ENCODE peak calls at places on chromosome 4, in seven cellular contexts. C is sigmoid colon, Z is stomach, U is heart left ventricle, G is uterus, I is suprapubic skin, T is breast epithelium. D is an unnamed sample. For H3K4me1, the result is how much of the 10 kb centered on the place peaks cover.

GRCh38 chr4:189090174-189090814 is 850.4 kb upstream of the FRG1 start:
- DNase-seq in C (no peak), U (no peak), T (no peak), G (no peak), Z (no peak), I (no peak), D (no peak)

GRCh38 chr4:38461342-38461741 is 202.7 kb upstream of the KLF3 start:
- DNase-seq in C (no peak), Z (no peak), U (no peak), T (no peak), G (no peak), I (no peak), D (no peak)

GRCh38 chr4:147034372-147034771 is 88.7 kb upstream of the TTC29 start:
- DNase-seq in C (no peak), Z (no peak), U (no peak), I (no peak), T (no peak), G (no peak), D (no peak)

GRCh38 chr4:112523008-112523440 is 7.0 kb upstream of the NEUROG2 start:
- DNase-seq in G (no peak), I (no peak), T (no peak), U (no peak), C (no peak), Z (no peak), D (no peak)

GRCh38 chr4:4254666-4255065 is 6.6 kb upstream of the TMEM128 start:
- DNase-seq in Z (no peak), T (no peak), U (no peak), I (no peak), C (no peak), G (no peak), D (no peak)

GRCh38 chr4:184457530-184458249 is 16.7 kb downstream of the IRF2 start:
- DNase-seq in C (no peak), I (no peak), Z (no peak), U (no peak), T (no peak), G (no peak), D (no peak)

GRCh38 chr4:33302298-33302697 is 2582.1 kb downstream of the PCDH7 start:
- DNase-seq in Z (no peak), U (no peak), I (no peak), T (no peak), G (no peak), C (no peak), D (no peak)

GRCh38 chr4:189059996-189060570 is 880.6 kb upstream of the FRG1 start:
- DNase-seq in I (no peak), U (no peak), Z (no peak), G (no peak), T (no peak), C (no peak), D (no peak)

GRCh38 chr4:1883583-1883982 is 12.4 kb downstream of the NSD2 start:
- DNase-seq in I (no peak), Z (no peak), G (no peak), T (no peak), U (no peak), C (no peak), D (no peak)

GRCh38 chr4:151324449-151325319 is 721 bp downstream of the SH3D19 start:
- DNase-seq in Z (peak), I (no peak), G (peak), C (peak), T (peak), U (peak), D (peak)

GRCh38 chr4:109026588-109026987 is 263.7 kb upstream of the ETNPPL start:
- DNase-seq in Z (no peak), I (no peak), G (no peak), C (no peak), U (no peak), T (no peak), D (no peak)

GRCh38 chr4:186752310-186752709 is 28.7 kb upstream of the FAT1 start:
- DNase-seq in U (no peak), I (no peak), Z (no peak), C (no peak), G (no peak), T (no peak), D (no peak)

GRCh38 chr4:94307231-94307840 is 35.3 kb downstream of the HPGDS start:
- DNase-seq in T (no peak), U (no peak), C (no peak), G (no peak), Z (no peak), I (no peak), D (no peak)

GRCh38 chr4:15756361-15756861 is 21.7 kb upstream of the CD38 start:
- DNase-seq in I (no peak), U (no peak), Z (no peak), G (no peak), C (no peak), T (no peak), D (no peak)

GRCh38 chr4:110902500-110902899 is 279.6 kb upstream of the PITX2 start:
- DNase-seq in I (no peak), Z (no peak), C (no peak), U (no peak), G (no peak), T (no peak), D (no peak)

GRCh38 chr4:40865696-40866095 is 115.9 kb downstream of the NSUN7 start:
- DNase-seq in I (peak), U (no peak), T (no peak), G (no peak), C (no peak), Z (no peak), D (no peak)

GRCh38 chr4:110867251-110867960 is 244.5 kb upstream of the PITX2 start:
- DNase-seq in C (no peak), U (no peak), I (no peak), G (no peak), T (no peak), Z (no peak), D (no peak)

GRCh38 chr4:3096207-3096606 is 21.7 kb downstream of the HTT start:
- DNase-seq in C (no peak), Z (no peak), G (no peak), U (no peak), I (no peak), T (no peak), D (no peak)

GRCh38 chr4:111847256-111848108 is 297.8 kb upstream of the FAM241A start:
- DNase-seq in Z (no peak), I (no peak), U (no peak), G (no peak), T (no peak), C (no peak), D (no peak)

GRCh38 chr4:77695769-77696168 is 90.1 kb downstream of the CXCL13 start:
- DNase-seq in U (no peak), G (no peak), C (no peak), I (no peak), Z (no peak), T (no peak), D (no peak)

GRCh38 chr4:134668237-134668636 is 466.6 kb upstream of the PABPC4L start:
- DNase-seq in G (no peak), U (no peak), C (no peak), Z (peak), T (no peak), I (no peak), D (no peak)

GRCh38 chr4:41258783-41259182 is 2.1 kb downstream of the UCHL1 start:
- DNase-seq in U (no peak), C (no peak), I (no peak), G (no peak), T (no peak), Z (no peak), D (no peak)

GRCh38 chr4:85603437-85604336 is 128.7 kb downstream of the ARHGAP24 start:
- DNase-seq in C (no peak), I (no peak), T (no peak), G (no peak), Z (no peak), U (no peak), D (no peak)

GRCh38 chr4:83255584-83255983 is 29.0 kb downstream of the COQ2 start:
- DNase-seq in G (no peak), U (no peak), T (no peak), C (no peak), I (no peak), Z (no peak), D (no peak)

GRCh38 chr4:36716874-36717273 is 435.5 kb downstream of the DTHD1 start:
- DNase-seq in I (no peak), C (no peak), U (no peak), Z (no peak), T (no peak), G (no peak), D (no peak)

GRCh38 chr4:168797176-168797575 is 212.9 kb downstream of the CBR4 start:
- DNase-seq in G (no peak), I (no peak), U (no peak), T (no peak), Z (no peak), C (no peak), D (no peak)

GRCh38 chr4:181301735-181302380 is 941.3 kb upstream of the TENM3 start:
- DNase-seq in T (no peak), U (peak), C (no peak), Z (peak), G (no peak), I (no peak), D (no peak)

GRCh38 chr4:141132689-141133145 is 552 bp downstream of the RNF150 start:
- DNase-seq in G (peak), Z (no peak), T (peak), I (no peak), C (peak), U (peak), D (no peak)

GRCh38 chr4:74758521-74758920 is 35.8 kb downstream of the BTC start:
- DNase-seq in U (no peak), G (no peak), I (no peak), Z (no peak), T (no peak), C (no peak), D (no peak)
- H3K4me3 ChIP-seq in U (no peak), G (no peak), I (no peak), Z (no peak), T (no peak), C (peak), D (no peak)

DNA sequence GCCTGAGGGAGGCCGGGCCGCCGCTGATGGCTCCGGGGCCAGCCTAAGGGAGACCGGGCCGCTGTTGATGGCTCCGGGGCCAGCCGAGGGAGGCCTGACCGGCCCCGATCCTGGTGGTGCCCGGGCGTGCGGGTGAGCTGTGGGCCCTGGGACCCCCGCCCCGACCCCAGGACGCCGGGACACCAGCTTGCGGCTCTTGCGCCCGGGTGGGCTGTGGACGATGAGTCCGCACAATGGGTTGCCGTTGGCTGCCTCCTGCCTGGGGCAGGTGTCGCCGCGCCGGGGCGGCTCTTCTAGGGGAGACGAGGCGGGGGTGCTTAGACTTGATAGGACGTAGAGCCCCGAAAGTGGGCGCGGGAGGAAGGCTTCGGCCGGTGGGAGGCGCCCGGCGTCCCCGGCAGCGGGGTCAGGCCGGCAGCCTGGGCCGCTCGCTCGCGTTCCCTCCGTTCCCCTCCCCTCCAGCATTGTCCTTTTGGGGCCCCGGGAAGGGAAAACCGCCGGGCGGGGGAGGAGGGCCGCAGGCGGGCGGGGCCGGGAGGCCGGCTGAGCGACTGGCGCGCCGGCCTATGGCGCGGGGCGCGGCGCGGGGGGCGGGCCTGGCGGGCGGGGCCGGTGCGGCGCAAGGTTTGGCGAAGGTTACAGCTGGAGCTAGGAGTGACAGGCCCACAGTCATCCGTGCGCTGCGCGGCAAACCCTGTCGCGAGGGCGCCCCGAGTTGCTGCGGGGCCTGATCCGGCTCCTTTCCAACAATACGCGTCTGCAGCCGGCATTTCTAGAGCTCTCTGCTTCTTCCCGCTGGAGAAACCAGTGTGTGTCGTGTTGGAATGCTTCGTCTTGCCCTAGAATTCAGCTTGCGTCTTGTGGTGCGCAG is 819 bp downstream of the KIAA0232 start:
- DNase-seq in G (peak), T (peak), I (peak), C (peak), U (peak), Z (peak), D (peak)
- TF ChIP-seq POLR2A in G (no peak), T (no peak), I (peak), C (peak), U (peak), Z (no peak), D (peak)

DNA sequence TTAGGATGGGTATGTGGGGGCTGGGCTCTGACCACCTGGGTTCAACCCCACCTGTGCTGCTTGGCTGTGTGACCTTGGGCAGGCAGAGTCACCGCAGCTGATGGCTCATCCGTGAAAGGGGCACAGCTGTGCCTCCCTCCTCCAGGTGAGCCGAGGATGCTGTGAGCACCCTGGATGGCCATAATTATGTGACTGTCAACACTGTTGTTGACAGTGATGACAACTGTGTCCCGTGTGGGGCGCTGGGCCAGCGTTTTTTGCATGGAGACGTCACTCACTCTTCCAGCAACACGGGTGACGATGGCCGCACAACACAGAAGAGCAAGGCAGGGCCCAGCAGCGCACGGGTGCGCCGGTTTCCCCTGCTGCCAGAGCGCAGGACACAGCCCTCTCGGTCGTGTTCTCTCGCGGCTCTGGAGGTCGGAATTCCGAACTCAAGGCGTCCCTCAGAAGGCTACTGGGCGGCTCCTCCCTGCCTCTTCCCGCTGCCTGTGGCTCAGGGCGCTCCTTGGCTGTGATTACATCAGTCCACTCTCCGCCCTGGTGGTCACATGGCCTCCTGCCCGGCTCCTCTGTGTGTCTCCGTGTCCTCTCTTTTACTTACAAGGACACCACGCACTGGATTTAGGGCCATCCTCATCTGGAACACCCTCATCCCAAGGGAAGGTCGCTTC is 1.3 kb downstream of the SH3TC1 start:
- DNase-seq in G (no peak), U (peak), I (no peak), T (peak), Z (peak), C (peak), D (peak)
- H3K4me1 ChIP-seq in G (under half), U (half or more), I (half or more), T (under half), Z (half or more), C (under half), D (under half)

GRCh38 chr4:183098723-183099536 is at the start of gene WWC2:
- DNase-seq in C (peak), T (peak), Z (peak), I (peak), U (peak), G (peak), D (peak)

GRCh38 chr4:183099537-183100297 is 660 bp downstream of the WWC2 start:
- DNase-seq in Z (peak), G (peak), T (no peak), I (no peak), U (peak), C (peak), D (no peak)

GRCh38 chr4:183100298-183100599 is 1.2 kb downstream of the WWC2 start:
- DNase-seq in U (no peak), Z (no peak), T (no peak), G (no peak), C (no peak), I (no peak), D (no peak)

GRCh38 chr4:183101956-183102480 is 3.0 kb downstream of the WWC2 start:
- DNase-seq in G (no peak), U (no peak), C (no peak), T (no peak), Z (no peak), I (no peak), D (no peak)

GRCh38 chr4:183100827-183101226 is 1.8 kb downstream of the WWC2 start:
- DNase-seq in T (no peak), Z (no peak), U (no peak), G (no peak), C (no peak), I (no peak), D (no peak)
- H3K4me3 ChIP-seq in T (peak), Z (peak), U (peak), G (no peak), C (peak), I (peak), D (no peak)

GRCh38 chr4:20252656-20253271 is 1.1 kb downstream of the SLIT2 start:
- DNase-seq in G (peak), C (peak), I (peak), U (peak), Z (no peak), T (no peak), D (peak)

GRCh38 chr4:20253272-20253798 is 1.6 kb downstream of the SLIT2 start:
- DNase-seq in U (no peak), Z (no peak), T (no peak), I (no peak), C (peak), G (peak), D (no peak)

GRCh38 chr4:20251061-20251795 is 477 bp upstream of the SLIT2 start:
- DNase-seq in G (no peak), U (no peak), T (no peak), I (no peak), C (no peak), Z (no peak), D (no peak)

GRCh38 chr4:20253799-20254409 is 2.2 kb downstream of the SLIT2 start:
- DNase-seq in Z (no peak), C (peak), T (no peak), G (peak), U (peak), I (peak), D (peak)

DNA sequence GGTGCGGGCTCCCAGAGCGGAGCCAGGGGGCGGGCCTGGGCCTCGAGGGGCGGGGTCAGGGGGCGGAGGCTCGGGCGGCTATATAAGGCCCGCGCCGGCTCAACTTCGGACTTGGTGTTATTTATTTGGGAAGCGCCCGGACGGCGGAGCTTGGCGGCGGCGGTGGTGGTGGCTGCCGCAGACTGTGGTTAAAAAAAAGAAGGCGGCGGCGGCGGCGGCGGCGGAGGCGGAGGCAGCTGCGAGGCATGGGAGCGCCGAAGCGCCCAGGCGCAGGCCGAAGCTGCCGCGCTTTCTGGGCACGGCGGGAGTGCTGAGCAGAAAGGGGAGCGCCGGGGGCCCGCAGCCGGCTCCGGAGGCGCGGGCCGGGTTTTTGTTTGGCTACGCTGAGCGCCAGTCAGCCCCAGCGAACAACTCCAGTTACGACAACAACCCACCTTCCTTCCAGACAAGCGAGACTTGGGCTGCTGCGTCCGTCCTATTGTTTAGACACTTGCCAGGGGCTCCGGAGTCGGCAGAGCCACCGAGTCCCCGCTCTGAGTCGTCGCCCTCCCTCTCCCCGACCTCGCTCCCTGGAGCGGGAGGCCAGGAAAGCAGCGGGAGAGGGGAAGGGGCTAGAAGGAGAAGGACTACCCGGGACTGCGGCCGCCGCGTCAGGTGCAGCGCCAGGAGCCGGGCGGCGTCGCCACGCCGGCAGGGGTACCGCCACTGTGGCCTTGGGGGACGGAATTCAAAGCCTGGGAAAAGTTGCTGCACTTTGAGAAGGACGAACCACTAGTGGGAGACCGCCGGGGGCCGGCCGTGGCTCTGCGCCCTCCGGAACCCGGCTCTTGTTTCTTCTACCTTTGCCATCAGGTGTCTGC is at the start of gene SLIT2:
- DNase-seq in U (peak), Z (peak), T (peak), C (peak), G (peak), I (peak), D (peak)
- TF ChIP-seq POLR2A in U (peak), Z (no peak), T (no peak), C (peak), G (peak), I (peak), D (peak)

GRCh38 chr4:26028793-26029511 is 114.9 kb downstream of the SMIM20 start:
- DNase-seq in G (peak), C (peak), Z (peak), I (peak), T (no peak), U (peak), D (peak)

GRCh38 chr4:26030780-26031179 is 116.8 kb downstream of the SMIM20 start:
- DNase-seq in C (no peak), T (no peak), G (no peak), I (no peak), Z (no peak), U (no peak), D (no peak)

GRCh38 chr4:26030260-26030667 is 116.2 kb downstream of the SMIM20 start:
- DNase-seq in Z (no peak), T (no peak), C (no peak), G (no peak), I (no peak), U (no peak), D (no peak)

GRCh38 chr4:26028133-26028792 is 114.2 kb downstream of the SMIM20 start:
- DNase-seq in I (no peak), C (no peak), G (no peak), Z (no peak), T (no peak), U (no peak), D (no peak)

DNA sequence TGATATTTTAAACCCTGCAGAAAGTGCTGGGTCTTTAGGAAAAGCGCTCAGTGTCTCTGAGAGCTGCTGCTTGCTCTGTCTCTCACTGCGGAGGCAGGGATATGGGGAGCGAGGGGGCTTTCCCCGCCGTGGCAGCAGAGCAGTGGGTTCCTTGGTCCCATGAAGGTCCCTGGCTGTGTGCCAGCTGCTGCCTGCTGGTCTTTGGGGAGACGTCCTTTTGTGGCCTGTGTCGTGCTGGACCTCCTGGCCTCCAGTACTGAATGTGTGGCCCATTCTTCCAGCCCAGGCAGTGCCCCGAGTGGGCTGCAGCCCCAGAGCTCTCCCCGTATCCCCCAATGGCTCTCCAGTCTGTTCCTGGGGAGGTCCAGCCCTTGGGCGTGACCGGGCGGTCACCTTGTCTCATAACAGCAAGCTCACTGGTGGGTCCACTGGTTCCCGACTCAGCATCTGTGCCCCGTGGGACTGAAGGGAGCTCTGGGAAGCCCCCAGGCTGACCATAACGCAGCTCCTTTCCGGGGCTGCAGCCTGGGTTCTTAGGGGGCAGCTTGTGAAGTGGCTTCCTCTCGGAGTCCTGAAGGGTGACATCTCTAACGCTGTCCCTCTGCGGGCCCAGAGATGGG is 115.6 kb downstream of the SMIM20 start:
- DNase-seq in G (no peak), C (no peak), I (no peak), T (no peak), U (no peak), Z (no peak), D (no peak)
- H3K4me1 ChIP-seq in G (under half), C (under half), I (under half), T (under half), U (under half), Z (under half), D (under half)

D was measured in gastrocnemius medialis.